ENCODE peak calls at places on chromosomes 2 and 18, in six cellular contexts. U is dorsolateral prefrontal cortex, P is AG04450, H is GM06990, O is A549, M is uterus. T is an unnamed sample.

GRCh38 chr2:144015655-144016245 is 504.2 kb downstream of the ZEB2 start:
- DNase-seq in H (no peak), M (no peak), O (peak), P (peak), U (no peak), T (no peak)

GRCh38 chr18:52319423-52319822 is 20.6 kb upstream of the DCC start:
- DNase-seq in H (no peak), U (no peak), P (no peak), O (no peak), M (no peak), T (no peak)

GRCh38 chr2:205700331-205701132 is 18.2 kb downstream of the NRP2 start:
- DNase-seq in P (no peak), U (no peak), H (no peak), M (no peak), O (peak), T (peak)

GRCh38 chr18:73785276-73785675 is 362.4 kb downstream of the FBXO15 start:
- DNase-seq in O (no peak), H (no peak), M (no peak), U (no peak), P (peak), T (no peak)

GRCh38 chr2:11022874-11023273 is 111.1 kb downstream of the KCNF1 start:
- DNase-seq in P (no peak), M (no peak), H (no peak), U (no peak), O (no peak), T (no peak)

GRCh38 chr18:21739604-21740473 is 753 bp upstream of the MIB1 start:
- DNase-seq in O (no peak), P (no peak), M (peak), H (no peak), U (no peak), T (no peak)

GRCh38 chr18:3525870-3526420 is 76.0 kb downstream of the TGIF1 start:
- DNase-seq in O (no peak), U (peak), P (no peak), H (peak), M (no peak), T (no peak)

GRCh38 chr2:187544371-187545080 is 9.7 kb downstream of the TFPI start:
- DNase-seq in O (peak), M (peak), H (no peak), P (no peak), U (no peak), T (no peak)

GRCh38 chr2:45898819-45899218 is 247.3 kb downstream of the PRKCE start:
- DNase-seq in M (no peak), O (no peak), H (no peak), U (no peak), P (no peak), T (no peak)

GRCh38 chr2:112092286-112093041 is 37.4 kb downstream of the TMEM87B start:
- DNase-seq in H (no peak), P (peak), O (no peak), U (no peak), M (no peak), T (peak)

GRCh38 chr2:152525277-152525838 is 190.4 kb downstream of the FMNL2 start:
- DNase-seq in H (no peak), O (peak), U (peak), M (no peak), P (no peak), T (no peak)

GRCh38 chr2:101149241-101150192 is 1.7 kb downstream of the TBC1D8 start:
- DNase-seq in U (peak), M (peak), P (no peak), O (peak), H (no peak), T (no peak)

GRCh38 chr18:34339155-34339554 is 114.4 kb upstream of the NOL4 start:
- DNase-seq in U (no peak), H (no peak), M (no peak), O (no peak), P (no peak), T (peak)

GRCh38 chr18:76384114-76384790 is 110.8 kb downstream of the ZNF516 start:
- DNase-seq in U (no peak), O (no peak), P (no peak), M (peak), H (no peak), T (no peak)

GRCh38 chr2:39127973-39128372 is 7.1 kb upstream of the SOS1 start:
- DNase-seq in H (peak), M (no peak), O (no peak), U (no peak), P (no peak), T (no peak)

GRCh38 chr2:113202305-113203216 is 28.8 kb downstream of the PSD4 start:
- DNase-seq in M (no peak), O (no peak), U (no peak), H (no peak), P (no peak), T (no peak)

GRCh38 chr2:43155842-43156511 is 70.4 kb downstream of the ZFP36L2 start:
- DNase-seq in H (no peak), P (no peak), O (no peak), M (no peak), U (no peak), T (no peak)

GRCh38 chr2:39377226-39377939 is 59.7 kb downstream of the MAP4K3 start:
- DNase-seq in U (no peak), P (no peak), O (no peak), M (no peak), H (peak), T (no peak)

GRCh38 chr2:204264746-204265145 is 280.5 kb upstream of the PARD3B start:
- DNase-seq in O (no peak), M (no peak), H (no peak), U (no peak), P (no peak), T (no peak)
- TF ChIP-seq CTCF in O (no peak), M (no peak), H (no peak), U (no peak), P (no peak), T (no peak)

DNA sequence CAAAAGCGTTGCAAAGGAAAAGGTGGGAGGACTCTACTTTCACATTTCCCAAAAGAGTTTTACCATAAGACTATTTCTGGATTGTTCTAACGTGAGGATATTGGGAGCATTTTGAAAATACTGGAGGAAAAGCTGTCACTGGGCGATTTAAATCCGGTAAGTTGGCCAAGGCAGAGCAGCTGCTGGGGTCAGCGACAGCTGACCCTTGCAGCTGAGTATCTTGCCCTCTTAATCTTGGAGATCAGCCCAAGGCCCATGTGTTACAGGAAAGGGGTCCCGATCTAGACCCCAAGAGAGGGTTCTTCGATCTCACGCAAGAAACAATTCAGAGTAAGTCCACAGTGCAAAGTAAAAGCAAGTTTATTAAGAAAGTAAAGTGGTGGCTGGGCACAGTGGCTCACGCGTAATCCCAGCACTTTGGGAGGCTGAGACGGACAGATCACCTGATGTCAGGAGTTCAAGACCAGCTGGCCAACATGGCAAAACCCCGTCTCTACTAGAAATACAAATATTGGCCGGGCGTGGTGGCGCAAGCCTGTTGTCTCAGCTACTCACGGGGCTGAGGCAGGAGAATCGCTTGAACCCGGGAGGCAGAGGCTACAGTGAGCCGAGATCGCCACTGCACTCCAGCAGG is 975 bp upstream of the ST3GAL5 start:
- DNase-seq in P (no peak), M (peak), U (no peak), H (no peak), O (peak), T (no peak)
- H3K4me3 ChIP-seq in P (peak), M (peak), U (peak), H (peak), O (peak), T (peak)

GRCh38 chr2:64213607-64214275 is 69.5 kb upstream of the PELI1 start:
- DNase-seq in M (no peak), U (no peak), P (no peak), H (peak), O (no peak), T (no peak)

GRCh38 chr2:64214281-64215115 is 70.3 kb upstream of the PELI1 start:
- DNase-seq in P (no peak), O (no peak), U (no peak), M (no peak), H (peak), T (no peak)

GRCh38 chr2:64218137-64218536 is 73.9 kb upstream of the PELI1 start:
- DNase-seq in M (no peak), P (no peak), U (no peak), O (no peak), H (no peak), T (no peak)

GRCh38 chr2:64220285-64220684 is 76.1 kb upstream of the PELI1 start:
- DNase-seq in O (no peak), U (no peak), M (no peak), H (no peak), P (no peak), T (no peak)

DNA sequence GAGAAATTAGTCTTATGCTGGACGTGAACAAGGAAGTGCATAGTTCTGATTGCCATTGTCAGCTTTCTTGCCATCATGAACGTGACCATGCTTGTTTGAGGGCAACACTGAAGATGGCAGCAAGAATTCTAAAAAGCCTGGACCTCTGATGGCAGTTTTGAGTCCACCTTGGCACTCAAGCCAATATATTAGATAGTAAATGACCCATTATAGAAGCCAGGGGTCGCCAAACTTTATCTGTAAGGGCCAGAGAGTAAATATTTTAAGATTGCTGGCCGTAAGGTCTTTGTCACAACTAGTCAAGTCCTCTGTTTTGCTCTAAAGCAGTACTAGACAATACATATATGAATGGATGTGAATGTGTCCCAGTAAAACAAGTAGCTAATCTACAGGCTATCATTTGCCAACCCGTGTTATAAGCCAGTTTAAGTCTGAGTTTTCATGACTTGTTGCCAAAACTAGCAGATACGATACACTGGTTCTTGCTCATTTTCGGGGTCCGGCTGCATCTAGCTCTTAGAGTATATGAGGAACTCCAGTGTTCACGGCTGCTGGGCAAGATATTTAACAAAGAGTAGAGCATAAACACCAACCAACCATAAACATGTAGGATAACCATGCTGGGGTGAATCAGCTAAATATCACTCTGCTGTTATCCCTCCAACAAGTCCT is 73.1 kb upstream of the PELI1 start:
- DNase-seq in H (no peak), O (no peak), P (no peak), M (no peak), U (no peak), T (no peak)
- TF ChIP-seq CTCF in H (no peak), O (no peak), P (no peak), M (no peak), U (no peak), T (no peak)

GRCh38 chr2:177393381-177393780 is 808 bp downstream of the AGPS start:
- DNase-seq in U (no peak), H (no peak), P (no peak), O (no peak), M (no peak), T (no peak)

GRCh38 chr2:177395594-177395993 is 3.0 kb downstream of the AGPS start:
- DNase-seq in O (no peak), P (no peak), H (no peak), U (no peak), M (no peak), T (no peak)

GRCh38 chr2:177393824-177394614 is 1.4 kb downstream of the AGPS start:
- DNase-seq in H (no peak), O (no peak), U (no peak), P (no peak), M (no peak), T (no peak)

GRCh38 chr2:177392373-177393246 is at the start of gene AGPS:
- DNase-seq in P (no peak), U (peak), H (peak), O (peak), M (peak), T (no peak)

DNA sequence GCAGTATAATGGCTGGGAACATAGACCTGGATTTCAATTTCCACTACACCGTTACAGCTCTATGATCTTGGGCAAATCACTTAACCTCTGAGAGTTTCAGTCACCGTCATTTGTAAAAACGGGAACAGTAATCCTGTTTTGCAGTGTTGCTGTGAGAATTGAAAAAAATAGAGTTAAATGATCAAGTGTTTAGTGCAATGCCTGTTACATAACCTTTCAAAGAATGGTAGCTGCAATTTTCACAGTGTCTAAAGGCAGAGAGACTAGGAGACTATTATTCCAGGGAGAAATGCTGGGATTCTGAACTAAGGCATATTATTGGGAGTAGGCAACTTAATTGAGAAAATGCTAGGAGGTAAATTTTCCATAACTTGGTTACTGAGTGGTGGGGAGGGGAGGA is 2.0 kb downstream of the AGPS start:
- DNase-seq in P (no peak), M (no peak), O (no peak), U (no peak), H (no peak), T (no peak)
- H3K4me3 ChIP-seq in P (no peak), M (no peak), O (no peak), U (no peak), H (no peak), T (no peak)

DNA sequence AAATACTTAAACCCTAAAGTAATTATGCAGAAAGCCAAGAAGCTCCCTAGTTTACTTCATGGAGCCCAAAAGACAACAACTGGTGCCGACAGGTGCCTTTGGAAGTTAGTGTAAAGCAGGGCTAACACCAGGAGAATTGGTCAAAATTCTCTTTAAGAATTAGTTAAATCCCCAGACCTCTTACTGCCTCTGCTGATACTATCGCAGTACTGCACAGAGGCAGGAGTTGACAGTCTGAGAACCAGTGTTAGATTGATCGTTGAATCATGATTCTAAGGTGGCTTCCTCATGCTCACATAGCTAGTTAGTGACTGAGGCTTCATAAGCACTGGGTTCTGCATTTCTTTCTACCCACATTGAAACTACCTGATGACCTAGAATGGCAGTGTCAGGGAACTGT is 445.0 kb downstream of the XIRP2 start:
- DNase-seq in H (no peak), M (no peak), P (no peak), U (no peak), O (no peak), T (no peak)
- TF ChIP-seq CTCF in H (no peak), M (no peak), P (peak), U (no peak), O (no peak), T (peak)

DNA sequence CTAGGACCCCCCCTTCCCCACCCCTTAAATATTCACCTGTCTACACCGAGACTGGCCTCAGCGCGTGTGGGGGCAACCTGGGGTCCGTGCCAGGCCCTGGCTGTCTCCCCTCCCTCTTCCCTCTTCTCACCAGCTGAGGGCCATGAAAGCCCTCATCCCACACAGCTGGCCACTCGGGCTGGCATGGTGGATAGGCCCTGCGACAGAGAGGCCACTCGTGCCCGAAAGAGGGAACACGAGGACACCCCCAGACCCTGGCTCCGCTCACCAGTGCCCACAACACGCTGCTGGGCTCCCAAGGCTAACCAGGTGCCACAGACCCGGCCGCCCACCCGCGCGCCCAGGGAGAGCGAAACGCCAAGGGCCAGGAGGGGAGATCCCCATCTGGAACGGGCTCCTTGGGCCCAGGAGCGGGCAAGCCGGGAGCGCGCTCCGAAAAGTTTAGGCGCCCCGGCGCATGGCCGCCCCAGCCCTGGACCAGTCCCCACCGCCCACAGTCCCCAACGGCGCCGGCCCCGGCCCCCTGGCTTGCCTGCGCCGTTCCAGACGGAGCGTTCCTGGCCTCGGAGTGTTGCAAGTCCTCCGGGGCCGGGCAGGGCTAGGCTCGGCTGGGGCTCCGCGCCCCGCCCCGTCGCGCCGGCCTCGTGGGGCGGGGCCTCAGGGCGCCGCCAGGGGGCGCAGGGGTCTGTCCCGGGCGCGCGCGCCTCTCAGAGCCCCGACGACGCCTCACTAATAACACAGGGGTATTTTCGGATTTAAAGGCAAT is at the start of gene TMBIM1:
- DNase-seq in U (peak), O (peak), H (peak), M (peak), P (no peak), T (no peak)
- H3K4me3 ChIP-seq in U (peak), O (peak), H (peak), M (peak), P (peak), T (peak)

GRCh38 chr2:121297217-121297830 is 12.3 kb upstream of the TFCP2L1 start:
- DNase-seq in O (peak), U (no peak), P (no peak), H (no peak), M (no peak), T (no peak)
- TF ChIP-seq CTCF in O (peak), U (peak), P (peak), H (peak), M (no peak), T (peak)

DNA sequence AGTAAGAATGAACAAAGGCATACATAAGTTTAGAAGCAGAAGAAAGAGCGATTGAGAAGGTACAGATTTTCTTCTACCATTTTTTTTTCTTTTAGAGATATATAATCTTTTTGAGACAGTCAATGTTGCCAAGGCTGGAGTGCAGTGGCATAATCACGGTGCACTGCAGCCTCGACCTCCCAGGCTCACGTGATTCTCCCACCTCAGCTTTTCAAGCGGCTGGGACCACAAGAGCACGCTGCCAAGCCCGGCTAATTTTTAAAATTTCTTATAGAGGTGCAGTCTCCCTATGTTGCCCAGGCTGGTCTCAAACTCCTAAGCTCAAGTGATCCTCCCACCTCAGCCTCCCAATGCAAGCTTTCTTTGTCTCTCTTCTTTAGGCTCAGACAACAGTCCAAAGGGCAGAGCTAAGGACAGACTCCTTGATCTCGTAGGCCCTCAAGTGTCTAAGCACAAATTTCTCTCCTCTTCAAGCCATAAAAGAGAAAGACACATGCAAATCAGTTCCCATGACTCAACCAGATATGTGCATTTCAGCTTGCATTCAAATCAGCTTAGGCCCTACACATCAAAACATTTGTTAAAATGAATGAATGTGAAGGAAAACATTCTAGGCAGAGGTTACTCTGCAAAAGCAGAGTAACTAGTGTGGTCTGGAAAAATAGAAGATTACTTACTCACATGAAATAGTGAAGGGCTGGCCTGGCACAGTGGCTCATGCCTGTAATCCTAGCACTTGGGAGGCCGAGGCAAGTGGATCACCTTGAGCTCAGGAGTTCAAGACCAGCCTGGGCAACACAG is 18.0 kb downstream of the ITSN2 start:
- DNase-seq in H (no peak), M (no peak), O (no peak), P (no peak), U (no peak), T (no peak)
- H3K4me3 ChIP-seq in H (no peak), M (no peak), O (no peak), P (no peak), U (no peak), T (no peak)